ENCODE peak calls at places on chromosome 16, in eight cellular contexts. N is iPS DF 6.9; Z is H1; O is CD8-positive, alpha-beta memory T cell; J is A549; I is AG04450; L is CD8-positive, alpha-beta T cell; B is PC-3. R is an unnamed sample.
A peak's percentile ranks its signal among the peaks of the same experiment; 100 is the strongest.

GRCh38 chr16:26118575-26118974 is 426.8 kb downstream of the HS3ST4 start:
- DNase-seq in N (peak; percentile 50), Z (peak; percentile 7), O (no peak), J (no peak), I (no peak), L (no peak), B (no peak), R (no peak)

GRCh38 chr16:84692451-84692850 is 7.3 kb upstream of the USP10 start:
- DNase-seq in N (no peak), Z (no peak), O (no peak), J (no peak), I (no peak), L (no peak), B (no peak), R (no peak)

GRCh38 chr16:73483076-73483791 is 435.3 kb upstream of the ZFHX3 start:
- DNase-seq in N (peak; percentile 37), Z (peak; percentile 68), O (no peak), J (no peak), I (no peak), L (no peak), B (no peak), R (no peak)

GRCh38 chr16:85634747-85635544 is 21.8 kb downstream of the GSE1 start:
- DNase-seq in N (no peak), Z (no peak), O (no peak), J (no peak), I (no peak), L (no peak), B (no peak), R (no peak)

GRCh38 chr16:14369734-14370598 is 260.1 kb downstream of the PARN start:
- DNase-seq in N (no peak), Z (no peak), O (no peak), J (no peak), I (no peak), L (no peak), B (no peak), R (no peak)

GRCh38 chr16:1929105-1929504 is 10.9 kb upstream of the HS3ST6 start:
- DNase-seq in N (no peak), Z (no peak), O (no peak), J (peak; percentile 78), I (no peak), L (no peak), B (no peak), R (no peak)

GRCh38 chr16:30488764-30489595 is 16.4 kb downstream of the ITGAL start:
- DNase-seq in N (no peak), Z (no peak), O (no peak), J (no peak), I (no peak), L (no peak), B (no peak), R (no peak)

GRCh38 chr16:49698416-49698815 is 157.5 kb downstream of the ZNF423 start:
- DNase-seq in N (no peak), Z (no peak), O (no peak), J (no peak), I (no peak), L (no peak), B (no peak), R (no peak)

GRCh38 chr16:50440531-50440930 is 71.7 kb upstream of the BRD7 start:
- DNase-seq in N (no peak), Z (no peak), O (no peak), J (no peak), I (no peak), L (no peak), B (no peak), R (no peak)

GRCh38 chr16:28237754-28238357 is 26.1 kb upstream of the XPO6 start:
- DNase-seq in N (no peak), Z (no peak), O (no peak), J (no peak), I (no peak), L (no peak), B (no peak), R (no peak)

GRCh38 chr16:85898521-85899442 is at the start of gene IRF8:
- DNase-seq in N (no peak), Z (no peak), O (peak; percentile 58), J (no peak), I (no peak), L (peak; percentile 35), B (no peak), R (peak; percentile 15)

GRCh38 chr16:62190426-62190825 is 154.2 kb upstream of the CDH8 start:
- DNase-seq in N (peak; percentile 1), Z (no peak), O (no peak), J (no peak), I (no peak), L (no peak), B (peak; percentile 33), R (no peak)

GRCh38 chr16:57380671-57381462 is 8.6 kb downstream of the CX3CL1 start:
- DNase-seq in N (no peak), Z (no peak), O (no peak), J (no peak), I (no peak), L (no peak), B (peak; percentile 52), R (peak; percentile 11)

GRCh38 chr16:67128887-67129286 is 19.1 kb downstream of the PHAF1 start:
- DNase-seq in N (no peak), Z (no peak), O (no peak), J (no peak), I (no peak), L (no peak), B (no peak), R (no peak)

GRCh38 chr16:68445458-68445857 is 2.9 kb downstream of the SMPD3 start:
- DNase-seq in N (peak; percentile 74), Z (no peak), O (no peak), J (peak; percentile 41), I (no peak), L (no peak), B (peak; percentile 68), R (no peak)

GRCh38 chr16:35750701-35751104 is 2291.3 kb downstream of the TP53TG3F start:
- DNase-seq in N (no peak), Z (no peak), O (no peak), J (no peak), I (no peak), L (no peak), B (no peak), R (no peak)
- H3K9me3 ChIP-seq in N (peaks cover 22% of the 10 kb centered on the region), Z (peaks cover 98% of the 10 kb centered on the region), O (no peaks in the 10 kb centered on the region), J (no peaks in the 10 kb centered on the region), I (peaks cover 94% of the 10 kb centered on the region), L (no peaks in the 10 kb centered on the region), B (no peaks in the 10 kb centered on the region), R (no peaks in the 10 kb centered on the region)

DNA sequence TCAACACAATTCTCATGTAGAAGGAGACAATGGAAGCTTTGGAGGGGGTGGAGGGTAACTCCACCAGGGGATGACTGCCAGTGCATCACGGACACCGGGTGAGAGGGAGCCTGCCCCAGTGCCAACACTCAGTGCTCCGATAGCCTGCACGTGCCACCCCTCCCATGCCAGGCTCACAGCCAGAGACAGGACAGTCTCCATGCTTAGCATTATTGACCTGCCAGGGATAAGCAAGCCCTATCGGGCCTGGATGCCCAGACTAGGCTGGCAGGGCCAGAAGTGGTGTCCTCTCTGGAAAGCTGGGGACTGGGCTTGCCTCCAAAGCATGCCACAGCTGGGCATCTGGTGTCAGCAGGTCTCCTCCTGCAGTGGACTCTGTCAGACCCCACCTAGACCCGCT is 1.6 kb upstream of the RHBDF1 start:
- DNase-seq in N (no peak), Z (no peak), O (no peak), J (no peak), I (no peak), L (no peak), B (no peak), R (no peak)
- H3K9me3 ChIP-seq in N (no peaks in the 10 kb centered on the region), Z (no peaks in the 10 kb centered on the region), O (no peaks in the 10 kb centered on the region), J (no peaks in the 10 kb centered on the region), I (no peaks in the 10 kb centered on the region), L (no peaks in the 10 kb centered on the region), B (no peaks in the 10 kb centered on the region), R (no peaks in the 10 kb centered on the region)

GRCh38 chr16:59991171-59991570 is 1257.1 kb upstream of the GOT2 start:
- DNase-seq in N (no peak), Z (no peak), O (no peak), J (no peak), I (no peak), L (no peak), B (no peak), R (no peak)
- H3K9me3 ChIP-seq in N (no peaks in the 10 kb centered on the region), Z (peaks cover 4% of the 10 kb centered on the region), O (no peaks in the 10 kb centered on the region), J (peaks cover 10% of the 10 kb centered on the region), I (peaks cover 9% of the 10 kb centered on the region), L (peaks cover 10% of the 10 kb centered on the region), B (no peaks in the 10 kb centered on the region), R (peaks cover 4% of the 10 kb centered on the region)

GRCh38 chr16:64823676-64824075 is 298.2 kb downstream of the CDH11 start:
- DNase-seq in N (no peak), Z (no peak), O (no peak), J (no peak), I (no peak), L (no peak), B (no peak), R (no peak)

GRCh38 chr16:64829678-64830077 is 292.2 kb downstream of the CDH11 start:
- DNase-seq in N (no peak), Z (no peak), O (no peak), J (no peak), I (no peak), L (no peak), B (no peak), R (no peak)

GRCh38 chr16:64830653-64831052 is 291.2 kb downstream of the CDH11 start:
- DNase-seq in N (no peak), Z (no peak), O (no peak), J (no peak), I (peak; percentile 54), L (no peak), B (peak; percentile 16), R (no peak)

GRCh38 chr16:64826374-64826773 is 295.5 kb downstream of the CDH11 start:
- DNase-seq in N (no peak), Z (no peak), O (no peak), J (no peak), I (no peak), L (no peak), B (no peak), R (no peak)
- H3K9me3 ChIP-seq in N (no peaks in the 10 kb centered on the region), Z (no peaks in the 10 kb centered on the region), O (peaks cover 6% of the 10 kb centered on the region), J (no peaks in the 10 kb centered on the region), I (no peaks in the 10 kb centered on the region), L (no peaks in the 10 kb centered on the region), B (no peaks in the 10 kb centered on the region), R (peaks cover 3% of the 10 kb centered on the region)

GRCh38 chr16:3305109-3306068 is at the start of the genes TIGD7 and ZNF75A:
- DNase-seq in N (peak; percentile 70), Z (peak; percentile 66), O (peak; percentile 75), J (peak; percentile 79), I (peak; percentile 66), L (peak; percentile 60), B (peak; percentile 84), R (peak; percentile 66)
- H3K9me3 ChIP-seq in N (peaks cover 5% of the 10 kb centered on the region), Z (peaks cover 59% of the 10 kb centered on the region), O (peaks cover 20% of the 10 kb centered on the region), J (peaks cover 92% of the 10 kb centered on the region), I (peaks cover 72% of the 10 kb centered on the region), L (peaks cover 21% of the 10 kb centered on the region), B (no peaks in the 10 kb centered on the region), R (peaks cover 16% of the 10 kb centered on the region)

GRCh38 chr16:3408561-3409197 is 7.7 kb downstream of the ZNF174 start:
- DNase-seq in N (no peak), Z (no peak), O (no peak), J (no peak), I (no peak), L (no peak), B (no peak), R (no peak)
- H3K9me3 ChIP-seq in N (peaks cover 16% of the 10 kb centered on the region), Z (peaks cover 79% of the 10 kb centered on the region), O (peaks cover 52% of the 10 kb centered on the region), J (peaks cover 99% of the 10 kb centered on the region), I (peaks cover 85% of the 10 kb centered on the region), L (peaks cover 48% of the 10 kb centered on the region), B (peaks cover 15% of the 10 kb centered on the region), R (peaks cover 41% of the 10 kb centered on the region)

DNA sequence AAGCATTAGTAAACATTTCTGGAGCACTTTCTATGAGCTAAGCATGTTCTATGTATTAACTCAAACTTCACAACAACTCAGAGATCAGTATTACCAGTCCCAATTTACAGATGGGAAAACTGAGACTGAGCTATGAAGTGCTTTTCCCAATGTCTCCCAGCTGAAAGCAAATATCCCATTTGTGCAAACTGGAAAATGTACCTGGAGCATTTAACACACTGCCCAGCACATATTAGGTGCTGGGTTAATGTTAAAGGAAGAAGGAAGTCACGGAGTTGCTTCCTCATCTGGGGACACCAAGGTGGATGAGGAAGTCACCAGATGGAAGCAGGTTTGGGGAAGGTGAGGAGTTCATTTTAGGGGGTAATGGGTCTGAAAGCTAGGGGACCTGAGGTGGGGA is 66.1 kb downstream of the ABCC6 start:
- DNase-seq in N (no peak), Z (no peak), O (no peak), J (no peak), I (no peak), L (no peak), B (no peak), R (no peak)
- H3K9me3 ChIP-seq in N (no peaks in the 10 kb centered on the region), Z (peaks cover 26% of the 10 kb centered on the region), O (peaks cover 7% of the 10 kb centered on the region), J (no peaks in the 10 kb centered on the region), I (peaks cover 16% of the 10 kb centered on the region), L (peaks cover 10% of the 10 kb centered on the region), B (no peaks in the 10 kb centered on the region), R (no peaks in the 10 kb centered on the region)